ENCODE peak calls at places on chromosomes 3 and 15, in five cellular contexts. S is neuronal stem cell, A is trophoblast cell, J is IMR-90, C is mesenchymal stem cell. L is an unnamed sample.

GRCh38 chr15:56207711-56208110 is 36.0 kb downstream of the RFX7 start:
- DNase-seq in C (peak), J (no peak), S (no peak), A (no peak), L (no peak)

GRCh38 chr3:120622870-120623718 is 27.0 kb downstream of the NDUFB4 start:
- DNase-seq in J (peak), C (no peak), S (no peak), A (peak), L (peak)

GRCh38 chr15:60448668-60449360 is 30.1 kb downstream of the ICE2 start:
- DNase-seq in J (no peak), C (no peak), S (no peak), A (no peak), L (no peak)

GRCh38 chr15:29968099-29968892 is 114.5 kb upstream of the GOLGA8J start:
- DNase-seq in S (peak), C (no peak), J (no peak), A (no peak), L (peak)

GRCh38 chr3:5122741-5123706 is 932 bp downstream of the ARL8B start:
- DNase-seq in S (peak), C (peak), A (peak), J (peak), L (peak)

GRCh38 chr15:98401029-98401428 is 247.3 kb upstream of the IGF1R start:
- DNase-seq in A (peak), J (no peak), C (no peak), S (no peak), L (no peak)

GRCh38 chr3:39196671-39197446 is 4.5 kb upstream of the XIRP1 start:
- DNase-seq in A (no peak), S (no peak), J (peak), C (no peak), L (peak)

GRCh38 chr3:63911901-63912767 is at the start of gene SCAANT1:
- DNase-seq in C (peak), S (peak), A (peak), J (peak), L (peak)

GRCh38 chr3:70120360-70120966 is 120.9 kb downstream of the SAMMSON start:
- DNase-seq in C (peak), J (peak), S (peak), A (peak), L (peak)

GRCh38 chr3:57393957-57394356 is 101.5 kb upstream of the ASB14 start:
- DNase-seq in J (no peak), S (no peak), A (no peak), C (no peak), L (no peak)

GRCh38 chr15:67091073-67091965 is 25.9 kb downstream of the SMAD3 start:
- DNase-seq in A (no peak), J (peak), S (no peak), C (peak), L (no peak)

GRCh38 chr15:41713047-41713446 is 52.8 kb downstream of the MGA start:
- DNase-seq in S (no peak), J (peak), A (no peak), C (no peak), L (no peak)

GRCh38 chr3:32951410-32951811 is at the start of gene CCR4:
- DNase-seq in J (no peak), A (no peak), C (no peak), S (no peak), L (no peak)

GRCh38 chr3:139267300-139268246 is 76.2 kb upstream of the MRPS22 start:
- DNase-seq in C (no peak), S (no peak), A (no peak), J (no peak), L (no peak)

GRCh38 chr3:52495777-52496602 is 852 bp downstream of the STAB1 start:
- DNase-seq in S (no peak), A (peak), C (peak), J (peak), L (no peak)

GRCh38 chr15:39312984-39313383 is 267.9 kb upstream of the THBS1 start:
- DNase-seq in J (no peak), A (no peak), S (no peak), C (no peak), L (peak)

GRCh38 chr3:43345877-43346276 is 59.5 kb downstream of the SNRK start:
- DNase-seq in S (no peak), A (no peak), C (no peak), J (peak), L (no peak)

GRCh38 chr3:27119639-27120038 is 249.5 kb downstream of the NEK10 start:
- DNase-seq in S (no peak), A (no peak), J (no peak), C (no peak), L (no peak)

GRCh38 chr3:114213669-114214541 is 23.5 kb downstream of the ZNF80 start:
- DNase-seq in C (peak), J (peak), S (no peak), A (peak), L (peak)

GRCh38 chr3:129429597-129429996 is 1.2 kb upstream of the EFCAB12 start:
- DNase-seq in C (no peak), J (no peak), A (no peak), S (no peak), L (peak)

GRCh38 chr3:20049275-20049674 is 9.0 kb downstream of the KAT2B start:
- DNase-seq in S (no peak), C (no peak), J (no peak), A (no peak), L (no peak)

GRCh38 chr3:40550168-40550567 is 25.4 kb downstream of the ZNF621 start:
- DNase-seq in C (no peak), S (no peak), J (no peak), A (no peak), L (no peak)

GRCh38 chr3:38746641-38747040 is 69.4 kb downstream of the SCN10A start:
- DNase-seq in C (no peak), S (no peak), A (no peak), J (no peak), L (no peak)

GRCh38 chr15:101091080-101092017 is 160.5 kb downstream of the CHSY1 start:
- DNase-seq in C (peak), J (peak), A (no peak), S (no peak), L (no peak)

GRCh38 chr3:37029111-37029510 is 35.8 kb downstream of the MLH1 start:
- DNase-seq in C (no peak), S (no peak), J (no peak), A (no peak), L (no peak)

GRCh38 chr15:20356444-20357138 is 185.0 kb downstream of the GOLGA6L6 start:
- DNase-seq in A (peak), J (no peak), C (peak), S (peak), L (peak)

GRCh38 chr3:128971421-128971820 is 22.5 kb downstream of the CFAP92 start:
- DNase-seq in C (peak), J (peak), S (no peak), A (no peak), L (no peak)

GRCh38 chr15:77466521-77466920 is 45.8 kb downstream of the HMG20A start:
- DNase-seq in S (no peak), J (no peak), C (no peak), A (no peak), L (no peak)

GRCh38 chr15:48176957-48177356 is 1.1 kb downstream of the MYEF2 start:
- DNase-seq in J (no peak), A (no peak), C (no peak), S (no peak), L (no peak)

GRCh38 chr3:23590874-23591273 is 214.9 kb upstream of the UBE2E1 start:
- DNase-seq in J (no peak), S (no peak), A (no peak), C (no peak), L (no peak)

GRCh38 chr15:41401904-41402267 is 410 bp downstream of the NDUFAF1 start:
- DNase-seq in C (no peak), S (no peak), A (no peak), J (no peak), L (no peak)

GRCh38 chr15:62150445-62150844 is 14.6 kb downstream of the C2CD4B start:
- DNase-seq in A (no peak), C (no peak), S (no peak), J (no peak), L (no peak)

GRCh38 chr3:184188080-184188479 is 2.1 kb downstream of the ABCF3 start:
- DNase-seq in C (no peak), J (no peak), S (no peak), A (no peak), L (no peak)

GRCh38 chr15:63598467-63599400 is 1.5 kb downstream of the FBXL22 start:
- DNase-seq in A (no peak), J (no peak), C (peak), S (no peak), L (no peak)

GRCh38 chr15:67730135-67730534 is 95.2 kb upstream of the SKOR1 start:
- DNase-seq in C (no peak), J (no peak), A (no peak), S (no peak), L (no peak)

GRCh38 chr15:60679256-60679655 is 200.3 kb upstream of the ICE2 start:
- DNase-seq in A (no peak), S (no peak), J (peak), C (peak), L (no peak)

GRCh38 chr3:110608566-110608965 is 463.1 kb upstream of the NECTIN3 start:
- DNase-seq in S (no peak), J (peak), C (no peak), A (no peak), L (no peak)

GRCh38 chr15:58731756-58732535 is 17.6 kb downstream of the ADAM10 start:
- DNase-seq in S (no peak), C (peak), A (peak), J (peak), L (peak)

GRCh38 chr3:100352296-100353178 is 18.0 kb downstream of the NIT2 start:
- DNase-seq in J (peak), S (no peak), C (no peak), A (no peak), L (no peak)

DNA sequence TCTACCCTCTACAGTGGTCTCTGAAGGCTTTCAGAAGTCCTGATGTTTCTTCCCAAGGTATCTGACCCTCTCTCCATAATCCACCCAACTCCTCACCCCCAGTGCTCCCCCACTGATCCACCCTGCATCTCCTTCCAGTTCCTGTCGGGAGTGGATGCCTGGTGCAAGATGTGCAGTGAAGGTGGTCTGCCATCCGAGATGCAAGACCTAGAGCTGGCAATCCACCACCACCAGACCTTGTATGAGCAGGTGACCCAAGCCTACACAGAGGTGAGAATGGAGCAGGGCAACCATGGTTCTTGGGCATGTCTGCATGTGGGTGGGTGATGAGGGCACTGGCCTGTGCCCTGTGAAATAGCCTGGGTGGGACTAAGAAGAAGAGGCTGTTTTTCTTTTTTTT is 337.8 kb upstream of the ROPN1 start:
- DNase-seq in A (no peak), S (no peak), J (no peak), C (no peak), L (no peak)
- H3K23ac ChIP-seq in A (no peak), S (peak), J (no peak), C (no peak), L (no peak)

DNA sequence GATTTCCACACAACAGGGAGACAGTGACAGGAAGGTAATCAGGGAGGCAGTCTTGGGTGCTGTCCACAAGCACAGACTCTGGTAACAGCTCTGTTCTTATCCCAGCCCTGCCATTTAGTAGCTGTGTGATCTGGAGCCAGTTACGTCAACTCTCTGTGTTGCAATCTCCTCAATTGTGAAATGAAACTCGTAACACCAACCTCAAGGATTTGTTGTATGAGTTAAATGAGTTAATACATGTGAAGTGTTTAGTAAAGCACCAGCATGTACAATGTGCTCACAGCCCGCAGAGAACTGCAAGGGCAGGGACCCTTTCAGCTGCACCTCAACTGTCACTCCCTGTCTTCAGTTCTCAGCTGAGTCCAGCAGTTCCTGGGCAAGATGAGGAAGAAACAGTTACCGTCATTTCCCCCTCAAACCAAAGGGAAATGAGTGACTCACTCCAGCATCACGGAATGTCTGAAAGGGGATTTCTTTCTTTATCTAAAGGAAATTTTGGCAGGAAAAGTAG is 39.8 kb upstream of the MB21D2 start:
- DNase-seq in J (peak), A (peak), C (peak), S (no peak), L (no peak)
- H3K4me3 ChIP-seq in J (peak), A (no peak), C (peak), S (no peak), L (no peak)

DNA sequence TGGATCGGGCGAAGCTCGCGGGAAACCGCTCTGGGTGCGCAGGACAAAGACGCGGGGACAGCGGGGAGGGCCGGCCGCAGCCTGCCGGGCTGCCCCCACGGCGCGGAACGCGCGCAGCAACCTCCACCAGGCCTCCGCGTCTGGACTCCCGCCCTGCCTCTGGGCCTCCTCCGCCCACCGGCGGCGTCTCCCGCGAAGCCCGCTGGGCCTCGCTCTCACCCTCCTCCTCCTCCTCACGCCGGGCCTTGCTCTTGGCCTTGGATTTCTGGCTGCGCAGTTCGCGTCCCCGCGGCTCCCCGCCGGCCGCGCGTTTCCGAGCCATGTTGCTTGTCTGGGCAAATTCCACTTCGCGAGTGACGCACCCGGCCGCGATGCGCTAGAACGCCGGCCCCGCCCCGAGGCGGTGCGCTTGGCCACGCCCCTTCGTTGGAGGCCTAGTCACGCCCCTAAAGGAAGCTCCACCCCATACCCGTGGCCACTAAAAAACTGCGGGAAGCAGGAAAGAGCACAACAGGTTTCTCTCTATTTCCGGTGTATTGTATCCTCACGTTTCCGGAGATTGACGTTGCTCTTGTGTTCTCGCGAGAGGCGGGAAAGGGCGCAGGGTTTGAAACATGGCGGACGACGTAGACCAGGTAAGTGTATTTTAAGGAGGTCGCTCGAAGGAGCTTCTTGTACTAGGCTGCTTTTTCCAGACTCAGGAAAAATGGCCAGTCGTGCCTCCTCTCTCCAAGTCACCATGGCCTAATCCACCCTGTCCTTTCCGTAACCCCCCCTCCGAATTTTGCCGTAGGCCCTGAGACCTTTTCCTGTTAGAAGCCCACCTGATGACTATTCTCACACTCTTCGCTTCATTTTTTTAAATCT is at the start of the genes LSM3 and XPC:
- DNase-seq in S (peak), C (peak), J (peak), A (peak), L (peak)
- H3K23ac ChIP-seq in S (peak), C (peak), J (peak), A (no peak), L (peak)

DNA sequence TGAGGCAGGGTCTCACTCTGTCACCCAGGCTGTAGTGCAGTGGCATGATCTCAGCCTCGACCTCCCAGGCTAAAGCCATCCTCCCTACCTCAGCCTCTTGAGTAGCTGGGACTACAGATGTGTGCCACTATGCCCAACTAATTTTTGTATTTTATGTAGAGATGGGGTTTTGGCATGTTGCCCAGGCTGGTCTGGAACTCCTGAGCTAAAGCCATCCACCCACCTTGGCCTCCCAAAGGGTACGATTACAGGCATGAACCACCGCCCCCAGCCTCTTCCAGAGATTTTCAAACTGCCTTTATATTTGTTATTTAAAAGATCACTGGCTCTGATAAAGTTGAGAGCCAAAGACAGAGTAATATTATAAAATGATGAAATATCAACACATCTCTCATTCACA is 37.3 kb downstream of the BSN start:
- DNase-seq in C (no peak), A (no peak), J (no peak), S (no peak), L (no peak)
- H3K4me3 ChIP-seq in C (no peak), A (no peak), J (no peak), S (no peak), L (no peak)

DNA sequence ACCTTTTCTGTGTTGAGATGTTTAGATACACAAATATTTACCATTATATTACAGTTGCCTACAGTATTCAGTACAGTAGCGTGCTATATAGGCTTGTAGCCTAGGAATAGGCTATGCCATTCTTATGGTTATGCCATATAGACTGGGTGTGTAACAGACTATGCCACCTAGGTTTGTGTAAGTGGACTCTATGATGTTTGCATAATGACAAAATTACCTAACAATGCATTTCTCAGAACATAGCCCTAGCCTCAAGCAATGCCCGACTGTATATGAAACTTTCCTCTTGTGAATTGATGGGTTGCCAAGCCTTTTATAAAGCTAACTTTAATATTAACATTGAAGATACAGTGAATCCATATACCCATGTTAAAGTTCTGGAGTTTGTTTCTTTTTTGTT is 10.3 kb upstream of the PHLDB2 start:
- DNase-seq in S (no peak), J (no peak), C (no peak), A (no peak), L (no peak)
- H3K23ac ChIP-seq in S (no peak), J (no peak), C (no peak), A (no peak), L (no peak)

GRCh38 chr3:171315101-171315500 is 145.1 kb downstream of the TNIK start:
- DNase-seq in S (no peak), J (no peak), A (no peak), C (no peak), L (no peak)

GRCh38 chr3:171314341-171314740 is 145.9 kb downstream of the TNIK start:
- DNase-seq in S (no peak), C (no peak), J (no peak), A (no peak), L (no peak)

GRCh38 chr3:171313702-171314101 is 146.5 kb downstream of the TNIK start:
- DNase-seq in A (no peak), C (no peak), S (no peak), J (no peak), L (no peak)

GRCh38 chr3:171309906-171310359 is 150.3 kb downstream of the TNIK start:
- DNase-seq in J (peak), S (no peak), A (no peak), C (peak), L (peak)

DNA sequence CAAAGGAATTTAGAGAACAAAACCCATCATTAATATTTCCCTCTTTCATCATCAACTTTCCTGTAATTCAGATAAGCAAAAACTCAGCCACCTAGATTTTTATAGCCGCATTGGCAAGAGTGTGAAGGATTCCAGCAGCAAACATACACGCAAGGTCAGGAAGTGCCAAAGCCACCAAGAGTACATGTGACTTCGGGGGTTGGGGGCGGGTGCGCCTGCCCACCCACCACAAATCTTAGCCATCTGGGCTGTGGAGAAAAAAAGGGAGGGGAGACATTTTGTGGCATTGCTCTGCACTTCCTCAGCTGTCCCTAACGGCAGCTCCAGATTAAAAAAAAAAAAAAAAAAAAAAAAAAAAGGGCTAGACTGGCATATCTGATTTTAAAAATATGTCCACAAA is 148.4 kb downstream of the TNIK start:
- DNase-seq in J (no peak), A (no peak), C (no peak), S (no peak), L (no peak)
- H3K4me3 ChIP-seq in J (no peak), A (no peak), C (no peak), S (no peak), L (no peak)

GRCh38 chr3:108589998-108590323 is 439 bp downstream of the DZIP3 start:
- DNase-seq in S (no peak), J (no peak), A (no peak), C (no peak), L (no peak)
- H3K23ac ChIP-seq in S (no peak), J (peak), A (no peak), C (no peak), L (no peak)

L was measured in mesendoderm.